ENCODE peak calls at places on chromosomes 5 and 9, in five cellular contexts. One of them, this sample, is unnamed.

GRCh38 chr9:2389404-2389803 is 232.2 kb upstream of the VLDLR start:
- DNase-seq in neural crest cell: no peak
- DNase-seq in endothelial cell: no peak
- DNase-seq in AG04449: no peak
- DNase-seq in psoas muscle: no peak
- DNase-seq in this sample: no peak

GRCh38 chr5:15233566-15233965 is 266.4 kb upstream of the FBXL7 start:
- DNase-seq in neural crest cell: no peak
- DNase-seq in endothelial cell: no peak
- DNase-seq in AG04449: no peak
- DNase-seq in psoas muscle: no peak
- DNase-seq in this sample: no peak

GRCh38 chr9:2489838-2490314 is 131.7 kb upstream of the VLDLR start:
- DNase-seq in neural crest cell: no peak
- DNase-seq in endothelial cell: no peak
- DNase-seq in AG04449: no peak
- DNase-seq in psoas muscle: no peak
- DNase-seq in this sample: no peak

GRCh38 chr5:80150731-80151130 is 105.1 kb downstream of the SERINC5 start:
- DNase-seq in neural crest cell: no peak
- DNase-seq in endothelial cell: no peak
- DNase-seq in AG04449: no peak
- DNase-seq in psoas muscle: no peak
- DNase-seq in this sample: peak

GRCh38 chr9:127983847-127984289 is 3.1 kb upstream of the EEIG1 start:
- DNase-seq in neural crest cell: no peak
- DNase-seq in endothelial cell: no peak
- DNase-seq in AG04449: no peak
- DNase-seq in psoas muscle: no peak
- DNase-seq in this sample: no peak

GRCh38 chr5:11525020-11525419 is 379.2 kb downstream of the CTNND2 start:
- DNase-seq in neural crest cell: no peak
- DNase-seq in endothelial cell: no peak
- DNase-seq in AG04449: no peak
- DNase-seq in psoas muscle: no peak
- DNase-seq in this sample: no peak

GRCh38 chr5:107957023-107957422 is 286.3 kb upstream of the EFNA5 start:
- DNase-seq in neural crest cell: no peak
- DNase-seq in endothelial cell: no peak
- DNase-seq in AG04449: no peak
- DNase-seq in psoas muscle: no peak
- DNase-seq in this sample: no peak

GRCh38 chr9:137406876-137407589 is 15.9 kb downstream of the EXD3 start:
- DNase-seq in neural crest cell: peak
- DNase-seq in endothelial cell: peak
- DNase-seq in AG04449: no peak
- DNase-seq in psoas muscle: peak
- DNase-seq in this sample: peak

GRCh38 chr9:16364347-16364746 is 506.1 kb downstream of the BNC2 start:
- DNase-seq in neural crest cell: no peak
- DNase-seq in endothelial cell: no peak
- DNase-seq in AG04449: no peak
- DNase-seq in psoas muscle: peak
- DNase-seq in this sample: no peak

GRCh38 chr5:83095973-83096539 is 18.7 kb downstream of the XRCC4 start:
- DNase-seq in neural crest cell: no peak
- DNase-seq in endothelial cell: no peak
- DNase-seq in AG04449: no peak
- DNase-seq in psoas muscle: no peak
- DNase-seq in this sample: no peak

GRCh38 chr5:168843277-168843997 is 264.3 kb upstream of the PANK3 start:
- DNase-seq in neural crest cell: no peak
- DNase-seq in endothelial cell: no peak
- DNase-seq in AG04449: peak
- DNase-seq in psoas muscle: no peak
- DNase-seq in this sample: no peak

GRCh38 chr5:72467421-72467820 is 39.8 kb downstream of the ZNF366 start:
- DNase-seq in neural crest cell: no peak
- DNase-seq in endothelial cell: no peak
- DNase-seq in AG04449: no peak
- DNase-seq in psoas muscle: no peak
- DNase-seq in this sample: no peak

GRCh38 chr9:79778581-79778980 is 206.8 kb downstream of the TLE4 start:
- DNase-seq in neural crest cell: no peak
- DNase-seq in endothelial cell: no peak
- DNase-seq in AG04449: no peak
- DNase-seq in psoas muscle: no peak
- DNase-seq in this sample: no peak

GRCh38 chr5:61471352-61471751 is 139.3 kb downstream of the ZSWIM6 start:
- DNase-seq in neural crest cell: no peak
- DNase-seq in endothelial cell: no peak
- DNase-seq in AG04449: no peak
- DNase-seq in psoas muscle: no peak
- DNase-seq in this sample: no peak

GRCh38 chr5:63053019-63053638 is 474.5 kb downstream of the LRRC70 start:
- DNase-seq in neural crest cell: no peak
- DNase-seq in endothelial cell: no peak
- DNase-seq in AG04449: no peak
- DNase-seq in psoas muscle: peak
- DNase-seq in this sample: no peak

GRCh38 chr9:95726756-95727155 is 148.7 kb upstream of the ERCC6L2 start:
- DNase-seq in neural crest cell: no peak
- DNase-seq in endothelial cell: no peak
- DNase-seq in AG04449: peak
- DNase-seq in psoas muscle: no peak
- DNase-seq in this sample: no peak

GRCh38 chr9:120919639-120920494 is 6.7 kb downstream of the TRAF1 start:
- DNase-seq in neural crest cell: no peak
- DNase-seq in endothelial cell: no peak
- DNase-seq in AG04449: no peak
- DNase-seq in psoas muscle: no peak
- DNase-seq in this sample: no peak

GRCh38 chr5:38471709-38472108 is 84.7 kb downstream of the LIFR start:
- DNase-seq in neural crest cell: no peak
- DNase-seq in endothelial cell: no peak
- DNase-seq in AG04449: no peak
- DNase-seq in psoas muscle: no peak
- DNase-seq in this sample: no peak

GRCh38 chr9:82726404-82727276 is 336.3 kb downstream of the RASEF start:
- DNase-seq in neural crest cell: no peak
- DNase-seq in endothelial cell: no peak
- DNase-seq in AG04449: no peak
- DNase-seq in psoas muscle: no peak
- DNase-seq in this sample: no peak

GRCh38 chr5:7628248-7628647 is 222.7 kb downstream of the CFAP90 start:
- DNase-seq in neural crest cell: no peak
- DNase-seq in endothelial cell: no peak
- DNase-seq in AG04449: no peak
- DNase-seq in psoas muscle: no peak
- DNase-seq in this sample: no peak

GRCh38 chr5:131514316-131515275 is 120.4 kb downstream of the RAPGEF6 start:
- DNase-seq in neural crest cell: no peak
- DNase-seq in endothelial cell: no peak
- DNase-seq in AG04449: no peak
- DNase-seq in psoas muscle: no peak
- DNase-seq in this sample: no peak

GRCh38 chr5:179152941-179153340 is 92.8 kb downstream of the ZNF354C start:
- DNase-seq in neural crest cell: no peak
- DNase-seq in endothelial cell: no peak
- DNase-seq in AG04449: no peak
- DNase-seq in psoas muscle: no peak
- DNase-seq in this sample: no peak

DNA sequence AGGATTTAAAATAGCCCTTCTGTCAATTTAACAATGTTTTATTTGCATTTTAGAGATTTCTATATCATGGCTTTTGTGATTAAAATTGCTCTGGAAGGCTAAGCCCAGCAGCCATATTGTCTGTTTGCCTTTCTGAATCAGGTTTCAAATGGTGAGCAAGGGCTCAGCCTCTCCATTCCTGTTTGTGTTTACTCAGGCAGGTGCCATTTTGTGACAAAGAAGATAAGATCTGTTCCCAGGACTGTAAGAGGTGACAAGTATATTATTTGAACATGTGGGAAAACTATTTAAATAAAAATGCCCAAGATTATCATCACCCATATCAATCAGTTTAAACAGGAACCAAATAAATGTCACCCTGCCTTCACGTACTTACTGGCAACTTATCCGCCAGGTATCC is 641.3 kb upstream of the KLF4 start:
- DNase-seq in neural crest cell: no peak
- DNase-seq in endothelial cell: no peak
- DNase-seq in AG04449: no peak
- DNase-seq in psoas muscle: no peak
- DNase-seq in this sample: no peak
- TF ChIP-seq CTCF in neural crest cell: no peak
- TF ChIP-seq CTCF in endothelial cell: no peak
- TF ChIP-seq CTCF in AG04449: no peak
- TF ChIP-seq CTCF in psoas muscle: no peak
- TF ChIP-seq CTCF in this sample: no peak

DNA sequence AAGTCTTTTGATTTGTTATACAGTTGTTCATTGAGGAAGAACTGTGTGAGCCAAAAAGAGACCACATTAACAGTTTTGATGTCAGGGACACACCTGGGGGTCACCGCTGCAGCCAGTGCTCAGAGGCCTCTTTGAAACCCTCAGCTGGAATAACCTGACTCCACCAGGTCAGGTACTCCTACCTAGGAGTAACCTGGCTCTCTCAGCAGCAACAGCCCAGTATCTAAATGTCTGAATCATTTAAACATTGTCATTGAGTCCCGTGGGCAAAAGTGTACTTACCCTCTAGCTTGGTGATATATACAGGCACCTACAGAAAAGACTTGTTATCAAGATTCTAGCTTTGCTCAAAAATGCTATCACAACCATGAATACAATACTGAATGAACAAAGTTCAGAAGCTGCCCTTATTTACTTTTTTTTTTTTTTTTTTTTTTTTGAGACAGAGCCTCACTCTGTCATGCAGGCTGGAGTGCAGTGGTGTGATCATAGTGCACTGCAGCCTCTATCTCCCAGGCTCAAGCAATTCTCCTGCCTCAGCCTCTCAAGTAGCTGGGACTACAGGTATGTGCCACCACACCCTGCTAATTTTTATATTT is 268.2 kb downstream of the ZNF608 start:
- DNase-seq in neural crest cell: no peak
- DNase-seq in endothelial cell: no peak
- DNase-seq in AG04449: no peak
- DNase-seq in psoas muscle: no peak
- DNase-seq in this sample: no peak
- TF ChIP-seq CTCF in neural crest cell: no peak
- TF ChIP-seq CTCF in endothelial cell: no peak
- TF ChIP-seq CTCF in AG04449: no peak
- TF ChIP-seq CTCF in psoas muscle: no peak
- TF ChIP-seq CTCF in this sample: no peak

DNA sequence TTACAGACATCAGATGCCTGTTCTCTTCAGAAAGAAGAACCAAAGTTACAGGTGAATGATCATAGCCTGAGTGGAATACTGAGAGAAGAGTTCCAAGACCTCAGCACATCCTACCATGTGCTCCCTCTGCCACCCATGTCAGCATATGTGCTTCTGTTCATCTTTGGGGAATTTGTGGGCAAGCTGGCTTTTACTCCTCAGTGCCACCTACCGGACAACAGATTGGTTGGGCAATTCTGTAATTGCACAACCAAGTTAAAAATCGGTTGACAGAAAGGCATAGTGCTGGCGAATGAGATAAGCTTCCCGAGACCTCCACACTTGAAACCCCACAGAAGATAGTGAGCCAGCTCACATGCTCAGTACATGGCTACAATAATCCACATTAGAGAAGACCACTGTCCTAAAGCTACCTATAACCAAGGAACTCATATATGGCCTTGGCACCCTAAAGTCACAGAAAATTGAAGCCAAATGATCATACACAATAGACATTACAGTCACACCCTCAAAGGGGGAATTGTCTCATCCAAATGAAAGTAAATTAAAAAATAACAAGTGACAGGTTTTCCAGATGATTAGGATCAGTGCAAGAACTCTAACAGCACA is 1238.0 kb upstream of the NUDT12 start:
- DNase-seq in neural crest cell: no peak
- DNase-seq in endothelial cell: peak
- DNase-seq in AG04449: no peak
- DNase-seq in psoas muscle: no peak
- DNase-seq in this sample: no peak
- TF ChIP-seq CTCF in neural crest cell: peak
- TF ChIP-seq CTCF in endothelial cell: peak
- TF ChIP-seq CTCF in AG04449: no peak
- TF ChIP-seq CTCF in psoas muscle: no peak
- TF ChIP-seq CTCF in this sample: peak

DNA sequence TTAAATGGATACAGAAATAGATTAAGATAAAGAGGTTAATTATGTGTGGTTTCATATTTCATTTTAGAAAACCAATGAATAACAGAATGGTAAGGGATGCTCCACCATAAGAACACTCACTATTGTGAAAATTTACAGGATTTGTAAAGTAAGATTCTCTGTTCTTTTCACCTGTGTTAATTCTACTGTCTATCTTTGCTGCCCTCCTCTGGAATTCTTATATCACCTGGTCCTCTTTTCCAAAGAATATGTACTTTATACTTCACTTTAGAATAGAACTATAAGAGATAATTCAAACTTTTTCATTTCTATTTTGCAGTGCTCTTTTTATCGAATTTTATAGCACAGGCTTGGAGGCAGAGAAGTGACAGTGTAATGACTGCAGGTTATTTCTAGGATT is 213.4 kb downstream of the LURAP1L start:
- DNase-seq in neural crest cell: no peak
- DNase-seq in endothelial cell: no peak
- DNase-seq in AG04449: no peak
- DNase-seq in psoas muscle: no peak
- DNase-seq in this sample: no peak
- TF ChIP-seq CTCF in neural crest cell: no peak
- TF ChIP-seq CTCF in endothelial cell: no peak
- TF ChIP-seq CTCF in AG04449: no peak
- TF ChIP-seq CTCF in psoas muscle: no peak
- TF ChIP-seq CTCF in this sample: no peak